ENCODE peak calls at places on chromosomes 5 and 9, in six cellular contexts. X is AML-193; D is natural killer cell treated with Interleukin-12 subunit alpha and Interleukin-12 subunit beta and Interleukin-15 and Interleukin-18, amount 100 ng/mL, for 72 hours; Y is transverse colon; Q is psoas muscle; P is brain microvascular endothelial cell. W is an unnamed sample.

GRCh38 chr9:110919609-110920008 is 118.7 kb downstream of the LPAR1 start:
- DNase-seq in Q (no peak), Y (no peak), D (no peak), P (peak; percentile 80), X (peak; percentile 0), W (no peak)

GRCh38 chr9:133133680-133134418 is 12.8 kb upstream of the RALGDS start:
- DNase-seq in D (peak; percentile 95), Y (peak; percentile 95), X (no peak), P (peak; percentile 97), Q (peak; percentile 89), W (peak; percentile 97)

GRCh38 chr5:104998169-104998568 is 1435.6 kb upstream of the NUDT12 start:
- DNase-seq in Q (no peak), X (no peak), D (no peak), Y (no peak), P (no peak), W (no peak)

GRCh38 chr9:105466898-105467455 is 19.1 kb downstream of the FSD1L start:
- DNase-seq in Y (no peak), Q (no peak), D (no peak), X (no peak), P (no peak), W (no peak)

GRCh38 chr9:130244548-130245165 is 20.9 kb upstream of the HMCN2 start:
- DNase-seq in P (no peak), Y (no peak), D (no peak), Q (no peak), X (no peak), W (no peak)

GRCh38 chr5:77390795-77391194 is 101.3 kb downstream of the WDR41 start:
- DNase-seq in D (no peak), X (no peak), P (peak; percentile 35), Y (no peak), Q (no peak), W (no peak)

GRCh38 chr9:133532937-133533668 is 1.4 kb upstream of the ADAMTSL2 start:
- DNase-seq in Y (peak; percentile 86), P (peak; percentile 40), X (peak; percentile 19), Q (peak; percentile 68), D (peak; percentile 73), W (peak; percentile 67)

GRCh38 chr5:1127991-1128785 is 16.3 kb upstream of the SLC12A7 start:
- DNase-seq in X (no peak), D (no peak), Q (no peak), P (no peak), Y (no peak), W (no peak)

GRCh38 chr5:15807861-15808260 is 307.9 kb downstream of the FBXL7 start:
- DNase-seq in P (peak; percentile 60), Q (peak; percentile 21), D (no peak), X (no peak), Y (no peak), W (no peak)

GRCh38 chr5:43304520-43304919 is 8.7 kb downstream of the HMGCS1 start:
- DNase-seq in D (no peak), X (no peak), Q (no peak), P (no peak), Y (no peak), W (no peak)

GRCh38 chr9:81772144-81772543 is 82.8 kb upstream of the TLE1 start:
- DNase-seq in X (no peak), P (no peak), Q (no peak), D (no peak), Y (no peak), W (no peak)